ENCODE peak calls at places on chromosomes 1 and 21, in four cellular contexts. H, P, B and Z are unnamed samples. For H3K4me1, the result is how much of the 10 kb centered on the place peaks cover.

GRCh38 chr1:47031059-47031458 is 7.6 kb downstream of the CYP4X1 start:
- DNase-seq in H (no peak), B (no peak), P (peak), Z (no peak)

GRCh38 chr21:44290327-44291077 is 4.8 kb downstream of the AIRE start:
- DNase-seq in B (no peak), P (peak), H (no peak), Z (no peak)

GRCh38 chr1:106613861-106614260 is 442.6 kb upstream of the PRMT6 start:
- DNase-seq in H (no peak), P (no peak), B (no peak), Z (no peak)

GRCh38 chr1:198577444-198577843 is 37.0 kb upstream of the ATP6V1G3 start:
- DNase-seq in B (no peak), H (no peak), P (no peak), Z (no peak)

GRCh38 chr1:50279622-50280320 is 143.5 kb downstream of the DMRTA2 start:
- DNase-seq in B (no peak), H (peak), P (peak), Z (no peak)

GRCh38 chr21:15775291-15775690 is 45.5 kb downstream of the USP25 start:
- DNase-seq in B (no peak), H (no peak), P (no peak), Z (no peak)

GRCh38 chr1:178970184-178970583 is 55.5 kb upstream of the FAM20B start:
- DNase-seq in H (no peak), P (no peak), B (no peak), Z (no peak)

GRCh38 chr1:213120386-213120785 is 69.3 kb downstream of the RPS6KC1 start:
- DNase-seq in P (no peak), H (no peak), B (no peak), Z (no peak)

GRCh38 chr1:230067441-230067870 is 418 bp downstream of the GALNT2 start:
- DNase-seq in B (no peak), H (peak), P (peak), Z (peak)

GRCh38 chr1:244730153-244730933 is 77.4 kb downstream of the DESI2 start:
- DNase-seq in H (peak), B (peak), P (no peak), Z (peak)

GRCh38 chr1:15731735-15732685 is 4.0 kb upstream of the SLC25A34 start:
- DNase-seq in B (no peak), H (no peak), P (no peak), Z (no peak)

GRCh38 chr1:226355679-226356583 is 47.0 kb upstream of the LIN9 start:
- DNase-seq in P (peak), B (peak), H (no peak), Z (no peak)

GRCh38 chr21:15667824-15668223 is 62.0 kb upstream of the USP25 start:
- DNase-seq in B (no peak), P (no peak), H (no peak), Z (no peak)

GRCh38 chr1:37475380-37476086 is 1.2 kb downstream of the ZC3H12A start:
- DNase-seq in P (no peak), H (no peak), B (peak), Z (no peak)

GRCh38 chr1:232635778-232636356 is 5.9 kb upstream of the SIPA1L2 start:
- DNase-seq in B (no peak), P (no peak), H (peak), Z (peak)

GRCh38 chr1:98556521-98557158 is 104.9 kb upstream of the SNX7 start:
- DNase-seq in B (no peak), P (no peak), H (peak), Z (no peak)

GRCh38 chr1:246417152-246417812 is 89.8 kb downstream of the SMYD3 start:
- DNase-seq in P (no peak), H (peak), B (no peak), Z (no peak)

GRCh38 chr1:156102634-156103511 is 11.6 kb upstream of the LMNA start:
- DNase-seq in P (no peak), H (no peak), B (no peak), Z (no peak)

GRCh38 chr1:245648749-245649517 is 494.1 kb downstream of the KIF26B start:
- DNase-seq in B (no peak), H (no peak), P (no peak), Z (no peak)

GRCh38 chr1:232037774-232038388 is 411.3 kb downstream of the DISC1 start:
- DNase-seq in P (no peak), B (no peak), H (no peak), Z (no peak)

GRCh38 chr1:63877816-63878215 is 104.0 kb downstream of the ROR1 start:
- DNase-seq in B (no peak), P (no peak), H (no peak), Z (no peak)

GRCh38 chr1:22484741-22485140 is 33.1 kb downstream of the ZBTB40 start:
- DNase-seq in P (no peak), H (no peak), B (no peak), Z (no peak)

GRCh38 chr1:201302168-201302896 is 19.0 kb downstream of the PKP1 start:
- DNase-seq in B (no peak), P (no peak), H (no peak), Z (no peak)

GRCh38 chr1:2382621-2383361 is 8.6 kb downstream of the MORN1 start:
- DNase-seq in P (peak), H (peak), B (peak), Z (no peak)

GRCh38 chr1:182386980-182387379 is 4.6 kb downstream of the GLUL start:
- DNase-seq in H (no peak), B (no peak), P (no peak), Z (no peak)

GRCh38 chr1:242033331-242033956 is 34.5 kb upstream of the MAP1LC3C start:
- DNase-seq in H (no peak), B (no peak), P (no peak), Z (no peak)

GRCh38 chr1:165842363-165843129 is 15.1 kb downstream of the UCK2 start:
- DNase-seq in P (no peak), H (no peak), B (no peak), Z (no peak)

GRCh38 chr1:43705982-43706597 is 1.2 kb upstream of the ST3GAL3 start:
- DNase-seq in B (no peak), H (peak), P (no peak), Z (no peak)

GRCh38 chr1:211382714-211383480 is 56.3 kb downstream of the TRAF5 start:
- DNase-seq in P (peak), H (peak), B (peak), Z (peak)

GRCh38 chr1:209427277-209427676 is 156.2 kb upstream of the CAMK1G start:
- DNase-seq in H (no peak), B (no peak), P (no peak), Z (no peak)

GRCh38 chr1:37892151-37893047 is 33.0 kb upstream of the MTF1 start:
- DNase-seq in B (no peak), P (no peak), H (no peak), Z (no peak)

GRCh38 chr1:223462866-223463404 is 69.7 kb downstream of the CCDC185 start:
- DNase-seq in P (no peak), H (no peak), B (no peak), Z (no peak)

GRCh38 chr1:1946540-1946939 is 27.5 kb upstream of the TMEM52 start:
- DNase-seq in B (peak), H (no peak), P (peak), Z (no peak)

GRCh38 chr1:92749024-92749634 is 35.8 kb downstream of the EVI5 start:
- DNase-seq in P (peak), H (peak), B (no peak), Z (peak)

GRCh38 chr1:108199231-108199657 is 899 bp downstream of the SLC25A24 start:
- DNase-seq in P (peak), H (peak), B (no peak), Z (no peak)

GRCh38 chr1:10152709-10153284 is 57.6 kb upstream of the KIF1B start:
- DNase-seq in P (peak), H (peak), B (peak), Z (peak)

GRCh38 chr1:5747428-5748285 is 244.6 kb downstream of the NPHP4 start:
- DNase-seq in B (no peak), P (no peak), H (no peak), Z (no peak)

DNA sequence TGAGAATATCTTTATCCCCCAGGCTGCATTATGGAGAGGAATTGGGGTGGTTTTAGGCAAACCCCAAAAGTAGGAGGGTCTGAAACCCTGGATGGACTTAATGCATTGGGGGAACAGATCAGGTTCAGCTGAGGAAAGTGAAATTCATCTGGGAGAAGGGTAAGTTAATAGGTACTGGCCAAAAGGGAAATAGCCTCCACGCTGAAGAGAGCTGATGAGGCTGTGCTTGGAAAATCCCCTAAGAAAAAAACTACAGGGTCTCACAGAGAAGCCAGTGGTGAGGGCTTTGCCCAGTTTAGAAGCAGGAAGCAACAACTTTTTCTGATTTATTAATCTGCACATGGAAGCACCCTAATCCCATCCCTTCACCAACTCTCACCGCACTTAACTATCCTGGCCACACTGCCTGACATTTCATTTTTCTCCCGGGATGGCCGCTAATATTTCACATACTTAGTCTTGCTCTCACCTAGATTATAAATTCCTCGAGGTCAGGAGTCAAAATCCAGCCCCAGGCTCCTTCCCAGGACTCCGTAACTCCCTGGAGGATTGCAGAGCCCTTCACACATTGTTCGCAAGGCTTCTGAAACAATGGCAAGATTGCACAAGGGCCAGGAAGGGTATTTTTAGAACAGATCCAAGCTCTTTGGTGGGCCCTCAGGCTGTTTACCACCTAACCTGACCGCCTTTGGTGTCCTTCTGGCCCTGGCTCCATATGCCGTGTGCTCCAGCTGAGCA is 60.9 kb upstream of the TARBP1 start:
- DNase-seq in B (no peak), H (no peak), P (no peak), Z (no peak)
- H3K4me1 ChIP-seq in B (half or more), H (under half), P (under half), Z (under half)

DNA sequence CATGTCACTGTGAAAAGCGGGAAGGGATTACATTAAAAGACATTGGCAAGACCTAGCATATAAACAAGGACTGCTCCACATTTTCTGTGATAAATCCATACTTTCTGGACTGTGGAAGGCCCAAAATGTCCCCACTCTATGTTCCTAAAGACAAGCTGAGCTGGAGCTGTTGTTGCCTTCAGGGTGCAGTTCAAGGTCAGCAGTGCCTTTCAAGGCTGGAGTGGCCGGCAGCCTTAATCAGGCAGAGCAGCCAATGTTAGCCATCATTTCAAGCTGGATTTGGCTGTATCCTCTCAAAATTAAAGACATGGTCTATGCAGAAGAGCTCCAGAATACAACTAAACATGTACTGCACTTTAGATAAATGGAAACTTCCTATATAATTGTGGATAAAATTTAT is 70.4 kb upstream of the ADAM30 start:
- DNase-seq in P (no peak), B (no peak), H (no peak), Z (no peak)
- H3K4me1 ChIP-seq in P (under half), B (under half), H (under half), Z (under half)

DNA sequence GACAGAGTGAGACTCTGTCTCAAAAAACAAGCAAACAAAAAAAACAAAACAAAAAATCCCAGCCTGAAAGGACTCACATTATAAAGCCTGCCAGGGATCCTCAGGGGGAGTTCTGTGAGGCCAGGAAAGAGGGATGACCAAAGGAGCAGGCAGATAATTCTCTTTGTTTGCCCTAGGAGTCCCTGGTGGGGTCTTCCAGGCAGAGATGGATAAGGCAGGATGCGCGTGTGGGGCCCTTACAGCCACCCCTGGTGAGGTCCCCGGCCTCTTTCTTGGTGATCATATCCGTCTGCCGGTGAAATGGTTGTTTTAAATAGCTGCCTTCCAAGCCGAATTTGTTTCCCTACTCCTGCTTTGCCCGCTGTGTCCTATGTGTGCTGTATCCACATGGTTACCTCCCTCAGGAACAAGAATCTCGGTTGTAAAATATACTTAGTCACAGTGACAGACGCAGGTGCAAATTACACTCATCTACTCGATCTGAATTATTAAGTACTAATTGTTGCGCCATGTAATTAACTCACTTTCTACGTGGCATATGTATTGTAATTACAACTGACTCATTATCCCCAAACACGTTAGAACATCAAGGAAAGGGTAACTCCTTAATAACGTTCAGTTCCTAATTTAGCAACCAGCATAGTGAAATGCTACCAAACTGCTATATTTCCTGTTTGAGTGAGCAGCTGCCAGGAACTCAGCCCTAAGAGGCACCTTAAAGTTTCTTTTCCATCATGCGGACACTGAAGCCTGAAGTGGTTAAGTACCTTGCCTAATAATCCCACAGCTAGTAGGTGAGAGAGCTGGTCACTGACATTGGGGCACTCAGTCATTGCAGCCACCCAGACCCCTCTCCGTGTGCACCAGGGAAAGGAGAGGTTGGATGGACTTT is 106.4 kb downstream of the ZSCAN20 start:
- DNase-seq in H (no peak), P (no peak), B (no peak), Z (no peak)
- H3K4me1 ChIP-seq in H (under half), P (under half), B (under half), Z (under half)

GRCh38 chr1:23616292-23616822 is 57.1 kb upstream of the ID3 start:
- DNase-seq in P (no peak), B (no peak), H (peak), Z (no peak)
- H3K4me1 ChIP-seq in P (under half), B (under half), H (under half), Z (half or more)

GRCh38 chr21:38300180-38300579 is 43.4 kb downstream of the KCNJ15 start:
- DNase-seq in P (no peak), H (no peak), B (no peak), Z (peak)

GRCh38 chr21:38297193-38297592 is 40.4 kb downstream of the KCNJ15 start:
- DNase-seq in B (no peak), H (no peak), P (peak), Z (no peak)

GRCh38 chr21:38297871-38298270 is 41.1 kb downstream of the KCNJ15 start:
- DNase-seq in B (no peak), P (no peak), H (no peak), Z (no peak)

GRCh38 chr21:38299651-38300050 is 42.9 kb downstream of the KCNJ15 start:
- DNase-seq in B (no peak), P (no peak), H (no peak), Z (no peak)

DNA sequence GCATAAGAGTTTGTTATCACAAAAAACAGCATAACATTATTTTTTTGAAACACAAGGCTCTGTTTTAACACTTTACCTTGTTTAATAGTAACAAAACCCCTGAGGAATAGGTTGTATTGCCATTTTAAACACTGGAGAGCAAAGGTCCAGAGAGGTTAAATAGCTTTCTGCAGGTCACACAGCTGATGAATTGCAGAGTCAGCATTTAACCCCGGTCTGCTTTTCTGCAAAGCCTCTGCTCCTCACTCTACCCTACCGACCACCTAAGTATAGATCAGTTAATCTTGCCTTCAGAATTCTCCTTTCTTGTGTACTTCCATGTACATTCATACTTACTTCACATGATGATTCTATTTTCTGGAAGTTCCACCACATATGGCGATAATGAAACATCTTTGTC is 42.0 kb downstream of the KCNJ15 start:
- DNase-seq in H (no peak), B (no peak), P (no peak), Z (no peak)
- H3K4me1 ChIP-seq in H (under half), B (half or more), P (under half), Z (under half)

DNA sequence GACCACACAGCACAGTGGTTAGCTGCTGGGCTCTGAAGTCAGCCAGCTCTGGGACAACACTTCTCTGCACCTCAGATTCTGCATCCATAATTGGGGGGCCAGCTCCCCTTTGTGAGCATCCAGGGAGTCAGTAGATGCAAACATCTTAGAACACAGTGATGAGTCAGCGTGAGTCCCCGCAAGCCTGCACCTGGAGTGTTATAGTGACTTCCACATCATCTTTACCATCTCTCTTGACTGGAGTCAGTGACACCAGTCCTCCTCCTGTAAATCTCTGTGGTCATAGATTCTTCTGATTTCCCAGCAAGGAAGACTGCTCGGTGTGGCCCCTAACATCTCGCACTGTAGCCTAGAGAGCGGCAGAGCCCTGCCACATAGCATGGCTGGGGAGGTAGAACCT is 13.9 kb upstream of the EDN2 start:
- DNase-seq in P (no peak), B (no peak), H (no peak), Z (no peak)
- H3K4me1 ChIP-seq in P (under half), B (under half), H (half or more), Z (under half)

GRCh38 chr1:155000475-155000724 is 2.2 kb upstream of the ZBTB7B start:
- DNase-seq in P (peak), B (no peak), H (no peak), Z (no peak)

GRCh38 chr1:154999651-155000474 is 2.7 kb upstream of the ZBTB7B start:
- DNase-seq in B (no peak), P (peak), H (peak), Z (no peak)

GRCh38 chr1:154998818-154999650 is 3.6 kb upstream of the ZBTB7B start:
- DNase-seq in P (peak), H (peak), B (peak), Z (peak)

GRCh38 chr1:154996966-154997701 is 3.7 kb downstream of the LENEP start:
- DNase-seq in H (no peak), B (no peak), P (no peak), Z (no peak)

DNA sequence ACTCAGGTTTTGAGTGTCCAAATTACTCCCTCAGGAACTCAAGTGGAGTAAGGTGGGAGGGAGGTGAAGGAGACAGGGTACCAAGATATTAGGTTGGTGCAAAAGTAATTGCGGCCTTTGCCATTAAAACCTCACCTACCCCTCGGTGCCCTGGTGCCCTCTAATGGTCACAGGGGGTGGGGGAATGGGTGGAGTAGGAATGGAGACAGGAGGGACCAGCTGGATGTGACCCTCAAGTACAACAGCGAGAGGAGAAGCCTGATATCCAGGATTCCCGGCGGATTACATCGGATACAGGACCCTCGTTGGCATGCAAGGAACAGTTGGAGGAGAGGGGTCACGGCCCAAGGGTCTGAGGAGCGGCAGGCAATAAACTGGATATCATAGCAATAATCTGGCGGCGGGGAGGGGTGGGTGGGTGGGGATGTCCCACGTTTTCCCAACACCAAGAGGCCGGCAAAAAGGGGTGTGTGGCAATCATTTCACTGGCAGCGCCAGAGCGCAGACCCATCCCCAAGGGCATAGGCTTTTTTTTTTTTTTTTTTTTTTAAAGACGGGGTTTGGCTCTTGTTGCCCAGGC is 4.3 kb upstream of the ZBTB7B start:
- DNase-seq in H (no peak), B (no peak), P (no peak), Z (no peak)
- H3K4me1 ChIP-seq in H (under half), B (half or more), P (under half), Z (under half)

GRCh38 chr1:25992689-25993146 is 5.1 kb downstream of the PAFAH2 start:
- DNase-seq in P (no peak), B (no peak), H (no peak), Z (no peak)
- H3K4me1 ChIP-seq in P (under half), B (under half), H (under half), Z (under half)